ENCODE peak calls at places on chromosomes 2 and 18, in eight cellular contexts. D, F, S, Y, U, J, W and E are unnamed samples.

GRCh38 chr2:218996937-218997336 is 3.7 kb upstream of the CRYBA2 start:
- DNase-seq in Y (no peak), U (no peak), F (no peak), D (peak), S (no peak), J (no peak), W (no peak), E (no peak)

GRCh38 chr2:204364860-204365530 is 180.3 kb upstream of the PARD3B start:
- DNase-seq in D (no peak), J (no peak), W (no peak), U (no peak), S (no peak), Y (no peak), F (no peak), E (no peak)

GRCh38 chr2:74702001-74702715 is 48.1 kb downstream of the SEMA4F start:
- DNase-seq in D (no peak), S (no peak), W (no peak), Y (no peak), U (no peak), J (no peak), F (no peak), E (no peak)

GRCh38 chr2:212905640-212906201 is 245.7 kb downstream of the IKZF2 start:
- DNase-seq in J (no peak), D (peak), W (no peak), Y (peak), S (no peak), U (no peak), F (no peak), E (no peak)

GRCh38 chr2:188976545-188977268 is 2.5 kb downstream of the COL3A1 start:
- DNase-seq in J (no peak), S (no peak), W (no peak), U (no peak), D (no peak), F (no peak), Y (no peak), E (no peak)

GRCh38 chr2:40466926-40467325 is 15.0 kb upstream of the SLC8A1 start:
- DNase-seq in D (no peak), Y (no peak), S (no peak), J (no peak), F (no peak), W (no peak), U (no peak), E (no peak)

GRCh38 chr18:59148192-59148591 is 8.5 kb downstream of the SEC11C start:
- DNase-seq in Y (no peak), F (no peak), W (no peak), D (peak), S (no peak), U (no peak), J (peak), E (no peak)

GRCh38 chr2:64930159-64930558 is 59.0 kb upstream of the SLC1A4 start:
- DNase-seq in W (no peak), J (no peak), S (no peak), F (no peak), D (no peak), Y (no peak), U (no peak), E (no peak)

GRCh38 chr2:179264238-179265081 is at the start of gene SESTD1:
- DNase-seq in Y (peak), S (peak), U (peak), W (peak), J (peak), D (peak), F (peak), E (peak)

GRCh38 chr2:232748038-232748437 is 28.3 kb downstream of the KCNJ13 start:
- DNase-seq in Y (no peak), J (no peak), D (no peak), W (no peak), F (no peak), S (no peak), U (no peak), E (no peak)

GRCh38 chr18:69400253-69400975 is at the start of gene DOK6:
- DNase-seq in S (no peak), F (peak), U (peak), J (no peak), D (no peak), W (no peak), Y (no peak), E (peak)

GRCh38 chr18:62329676-62330454 is 4.8 kb downstream of the TNFRSF11A start:
- DNase-seq in D (peak), W (no peak), J (peak), U (no peak), F (peak), S (no peak), Y (peak), E (peak)

GRCh38 chr18:37440206-37440605 is 125.4 kb downstream of the CELF4 start:
- DNase-seq in U (no peak), J (no peak), D (no peak), F (peak), W (no peak), Y (no peak), S (no peak), E (no peak)

GRCh38 chr2:52264488-52264887 is 1232.6 kb upstream of the NRXN1 start:
- DNase-seq in W (no peak), S (no peak), D (no peak), U (no peak), Y (no peak), F (no peak), J (no peak), E (no peak)

GRCh38 chr2:88077076-88077475 is 9.5 kb downstream of the SMYD1 start:
- DNase-seq in F (no peak), Y (no peak), D (no peak), W (no peak), U (no peak), J (no peak), S (no peak), E (peak)

GRCh38 chr2:41020318-41020717 is 568.4 kb upstream of the SLC8A1 start:
- DNase-seq in Y (no peak), D (no peak), S (no peak), U (no peak), F (no peak), J (no peak), W (no peak), E (no peak)

GRCh38 chr2:17590342-17590911 is 49.9 kb downstream of the VSNL1 start:
- DNase-seq in U (no peak), S (no peak), Y (no peak), D (peak), F (no peak), J (no peak), W (no peak), E (no peak)

GRCh38 chr2:30766666-30767065 is 40.6 kb downstream of the CAPN13 start:
- DNase-seq in W (no peak), D (no peak), Y (no peak), U (no peak), F (no peak), S (no peak), J (no peak), E (no peak)

GRCh38 chr2:106028192-106028591 is 165.9 kb downstream of the UXS1 start:
- DNase-seq in Y (peak), U (no peak), F (no peak), S (no peak), D (no peak), J (no peak), W (no peak), E (no peak)

GRCh38 chr2:23042176-23042909 is 342.6 kb upstream of the KLHL29 start:
- DNase-seq in F (no peak), J (no peak), S (no peak), Y (no peak), W (no peak), D (no peak), U (no peak), E (no peak)

GRCh38 chr2:17958486-17959092 is 80.1 kb downstream of the KCNS3 start:
- DNase-seq in F (no peak), U (no peak), Y (no peak), D (no peak), J (no peak), W (no peak), S (no peak), E (no peak)

DNA sequence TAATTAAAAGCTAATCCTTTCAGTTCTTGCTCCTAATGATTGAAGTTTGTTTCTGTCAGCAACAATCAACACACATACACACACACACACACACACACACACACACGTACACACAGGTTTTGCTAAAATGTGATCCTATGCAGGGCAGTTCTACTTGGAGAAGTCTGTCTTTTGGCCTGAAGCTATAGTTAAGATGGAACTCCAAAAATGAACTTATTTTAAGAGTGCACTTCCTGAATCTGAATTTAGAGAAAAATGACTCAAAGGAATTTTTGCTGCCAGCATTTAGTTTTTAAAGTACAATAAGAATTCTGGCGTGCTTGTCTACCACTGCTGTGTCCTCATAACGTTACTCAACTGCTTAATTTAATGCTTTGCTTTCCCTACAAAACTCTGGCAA is 6.6 kb downstream of the GALNT5 start:
- DNase-seq in U (no peak), S (no peak), J (no peak), Y (no peak), D (no peak), W (no peak), F (no peak), E (no peak)
- TF ChIP-seq POLR2A in U (no peak), S (no peak), J (no peak), Y (no peak), D (no peak), W (no peak), F (no peak), E (no peak)

DNA sequence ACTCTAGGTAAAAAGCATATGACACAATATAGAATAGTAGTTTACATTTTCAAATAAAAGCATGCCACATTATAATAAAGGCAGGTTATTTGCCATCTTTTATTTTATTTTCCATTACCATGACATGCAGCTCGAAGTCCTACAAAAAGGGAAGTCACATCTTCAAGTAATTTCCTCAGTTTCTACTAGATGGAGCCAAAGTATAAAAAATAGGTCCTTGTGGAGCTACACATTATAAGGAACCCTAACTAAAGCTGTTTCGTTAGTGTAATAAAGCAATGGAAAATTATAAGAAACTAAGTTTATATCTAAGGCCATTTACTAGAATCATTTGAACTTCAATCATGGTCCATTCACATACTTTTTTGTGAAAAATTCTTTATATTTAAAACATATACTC is 674.5 kb downstream of the KCNJ3 start:
- DNase-seq in J (no peak), Y (no peak), U (no peak), D (no peak), F (no peak), W (no peak), S (no peak), E (no peak)
- TF ChIP-seq CTCF in J (no peak), Y (no peak), U (no peak), D (no peak), F (no peak), W (no peak), S (no peak), E (no peak)

DNA sequence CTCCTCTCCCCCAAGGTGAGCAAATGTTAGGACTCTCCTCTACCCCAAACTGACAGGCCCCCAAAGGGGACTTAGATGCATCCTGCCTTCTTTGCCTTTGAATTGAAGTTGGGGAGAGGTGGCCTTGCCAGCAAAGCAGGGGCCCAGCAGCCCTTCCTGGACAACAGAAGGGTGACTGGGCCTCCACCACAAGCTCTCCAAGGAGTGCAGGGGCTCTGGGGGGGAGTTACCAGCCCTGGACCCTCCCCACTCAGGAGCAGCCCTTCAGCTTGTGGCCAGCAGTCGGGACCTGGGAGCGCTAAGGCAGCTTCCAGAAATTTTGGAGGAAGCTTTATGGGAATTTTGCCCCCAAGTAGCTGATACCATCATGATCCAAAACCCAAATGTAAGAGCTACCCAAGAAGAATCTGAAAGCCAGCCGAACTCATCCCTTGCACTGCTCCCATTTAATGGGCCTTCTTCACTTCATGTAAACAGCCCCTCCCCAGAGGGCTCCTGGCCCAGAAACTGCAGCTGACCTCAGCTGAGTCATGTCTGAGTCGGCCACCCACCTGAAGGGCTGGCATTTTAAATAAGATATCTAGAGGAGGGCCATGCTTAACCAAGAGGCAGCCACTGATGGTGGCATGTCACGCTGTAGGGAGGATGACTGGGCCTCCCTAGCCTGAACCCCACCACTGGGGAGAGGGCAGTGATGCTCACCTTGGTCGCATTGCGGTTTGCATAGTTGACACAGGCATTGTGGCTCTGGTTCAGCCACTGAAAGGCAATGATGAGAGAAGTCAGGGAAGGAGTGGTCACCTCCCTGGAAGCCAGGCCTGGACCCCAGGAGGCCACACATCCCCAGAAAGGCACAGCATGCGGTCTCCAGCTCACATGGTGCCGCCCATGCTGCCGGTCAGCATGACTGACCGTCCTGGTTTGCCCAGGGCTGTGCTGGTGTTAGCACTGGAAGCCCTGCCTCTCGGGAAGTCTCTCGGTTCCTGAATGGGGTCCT is 71.5 kb downstream of the SFXN5 start:
- DNase-seq in W (no peak), J (peak), F (no peak), D (no peak), U (peak), S (no peak), Y (no peak), E (no peak)
- TF ChIP-seq POLR2A in W (no peak), J (no peak), F (no peak), D (no peak), U (no peak), S (no peak), Y (no peak), E (no peak)

GRCh38 chr2:20562540-20563225 is 88.2 kb downstream of the HS1BP3 start:
- DNase-seq in J (no peak), S (no peak), D (no peak), F (no peak), Y (no peak), U (no peak), W (no peak), E (no peak)
- TF ChIP-seq CTCF in J (no peak), S (no peak), D (no peak), F (no peak), Y (no peak), U (no peak), W (no peak), E (no peak)

DNA sequence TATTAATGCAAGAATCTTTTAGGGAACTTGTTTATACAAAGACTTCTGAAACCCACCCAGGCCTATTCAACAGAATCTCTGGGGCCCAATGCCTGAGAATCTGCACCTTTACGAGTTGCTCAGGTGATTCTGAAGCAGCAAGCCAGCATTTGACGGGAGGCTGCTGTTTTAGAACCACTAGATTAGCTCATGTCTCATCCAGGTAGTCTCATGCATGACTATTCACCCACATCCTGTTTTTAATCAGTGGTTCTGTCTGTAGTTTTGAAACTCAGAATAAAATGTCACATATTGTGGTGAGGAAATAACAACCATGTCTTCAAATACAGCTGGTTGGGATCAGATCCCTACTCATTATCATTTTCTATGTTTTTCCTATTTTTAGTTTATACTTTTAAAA is 39.5 kb downstream of the CYTIP start:
- DNase-seq in S (no peak), J (no peak), F (no peak), D (no peak), W (no peak), U (peak), Y (no peak), E (peak)
- TF ChIP-seq POLR2A in S (no peak), J (no peak), F (no peak), D (no peak), W (no peak), U (no peak), Y (peak), E (peak)

GRCh38 chr18:70781860-70782453 is 493.1 kb downstream of the SOCS6 start:
- DNase-seq in F (peak), S (no peak), J (no peak), Y (peak), U (no peak), D (no peak), W (no peak), E (no peak)
- TF ChIP-seq CTCF in F (peak), S (no peak), J (no peak), Y (peak), U (no peak), D (no peak), W (no peak), E (peak)